ENCODE peak calls at places on chromosomes 3 and 15, in seven cellular contexts. One of them, this sample, is unnamed.

GRCh38 chr3:150407051-150407817 is 864 bp upstream of the TSC22D2 start:
- DNase-seq in astrocyte: peak; percentile 73
- DNase-seq in ovary: no peak
- DNase-seq in CD8-positive, alpha-beta T cell: no peak
- DNase-seq in progenitor cell of endocrine pancreas: no peak
- DNase-seq in fibroblast of pulmonary artery: peak; percentile 57
- DNase-seq in GM06990: no peak
- DNase-seq in this sample: no peak

GRCh38 chr3:142586803-142587406 is 8.4 kb upstream of the ATR start:
- DNase-seq in fibroblast of pulmonary artery: peak; percentile 88
- DNase-seq in progenitor cell of endocrine pancreas: peak; percentile 24
- DNase-seq in ovary: no peak
- DNase-seq in astrocyte: peak; percentile 64
- DNase-seq in CD8-positive, alpha-beta T cell: no peak
- DNase-seq in GM06990: no peak
- DNase-seq in this sample: peak; percentile 85

GRCh38 chr15:59420986-59421618 is 16.9 kb upstream of the FAM81A start:
- DNase-seq in progenitor cell of endocrine pancreas: no peak
- DNase-seq in ovary: no peak
- DNase-seq in astrocyte: peak; percentile 16
- DNase-seq in GM06990: no peak
- DNase-seq in CD8-positive, alpha-beta T cell: no peak
- DNase-seq in fibroblast of pulmonary artery: peak; percentile 75
- DNase-seq in this sample: no peak

GRCh38 chr3:50592568-50592967 is 19.0 kb downstream of the CISH start:
- DNase-seq in GM06990: no peak
- DNase-seq in astrocyte: no peak
- DNase-seq in fibroblast of pulmonary artery: no peak
- DNase-seq in CD8-positive, alpha-beta T cell: no peak
- DNase-seq in progenitor cell of endocrine pancreas: no peak
- DNase-seq in ovary: no peak
- DNase-seq in this sample: no peak

GRCh38 chr15:79967331-79968182 is 3.4 kb downstream of the BCL2A1 start:
- DNase-seq in ovary: no peak
- DNase-seq in GM06990: no peak
- DNase-seq in CD8-positive, alpha-beta T cell: peak; percentile 31
- DNase-seq in astrocyte: peak; percentile 16
- DNase-seq in progenitor cell of endocrine pancreas: no peak
- DNase-seq in fibroblast of pulmonary artery: no peak
- DNase-seq in this sample: no peak

GRCh38 chr3:15331606-15332404 is 581 bp downstream of the SH3BP5 start:
- DNase-seq in GM06990: peak; percentile 54
- DNase-seq in fibroblast of pulmonary artery: no peak
- DNase-seq in progenitor cell of endocrine pancreas: no peak
- DNase-seq in astrocyte: peak; percentile 27
- DNase-seq in ovary: peak; percentile 68
- DNase-seq in CD8-positive, alpha-beta T cell: peak; percentile 59
- DNase-seq in this sample: peak; percentile 8

GRCh38 chr3:188889070-188889491 is 282.7 kb upstream of the TPRG1 start:
- DNase-seq in CD8-positive, alpha-beta T cell: no peak
- DNase-seq in fibroblast of pulmonary artery: no peak
- DNase-seq in astrocyte: no peak
- DNase-seq in progenitor cell of endocrine pancreas: no peak
- DNase-seq in GM06990: no peak
- DNase-seq in ovary: no peak
- DNase-seq in this sample: no peak

GRCh38 chr15:84887928-84888327 is 3.5 kb downstream of the SLC28A1 start:
- DNase-seq in ovary: no peak
- DNase-seq in progenitor cell of endocrine pancreas: no peak
- DNase-seq in fibroblast of pulmonary artery: no peak
- DNase-seq in CD8-positive, alpha-beta T cell: no peak
- DNase-seq in GM06990: no peak
- DNase-seq in astrocyte: no peak
- DNase-seq in this sample: no peak

GRCh38 chr15:98034731-98035130 is 74.2 kb downstream of the ARRDC4 start:
- DNase-seq in CD8-positive, alpha-beta T cell: no peak
- DNase-seq in astrocyte: no peak
- DNase-seq in ovary: no peak
- DNase-seq in progenitor cell of endocrine pancreas: no peak
- DNase-seq in fibroblast of pulmonary artery: no peak
- DNase-seq in GM06990: no peak
- DNase-seq in this sample: no peak

GRCh38 chr3:150146891-150147761 is 176.4 kb upstream of the PFN2 start:
- DNase-seq in CD8-positive, alpha-beta T cell: no peak
- DNase-seq in astrocyte: peak; percentile 97
- DNase-seq in progenitor cell of endocrine pancreas: no peak
- DNase-seq in ovary: peak; percentile 40
- DNase-seq in fibroblast of pulmonary artery: peak; percentile 91
- DNase-seq in GM06990: peak; percentile 11
- DNase-seq in this sample: no peak

GRCh38 chr3:197810901-197811300 is 19.8 kb downstream of the LRCH3 start:
- DNase-seq in ovary: no peak
- DNase-seq in fibroblast of pulmonary artery: peak; percentile 31
- DNase-seq in GM06990: no peak
- DNase-seq in CD8-positive, alpha-beta T cell: no peak
- DNase-seq in progenitor cell of endocrine pancreas: no peak
- DNase-seq in astrocyte: peak; percentile 46
- DNase-seq in this sample: no peak

GRCh38 chr15:70486451-70487379 is 276.6 kb downstream of the UACA start:
- DNase-seq in GM06990: peak; percentile 86
- DNase-seq in progenitor cell of endocrine pancreas: no peak
- DNase-seq in fibroblast of pulmonary artery: peak; percentile 77
- DNase-seq in ovary: no peak
- DNase-seq in CD8-positive, alpha-beta T cell: peak; percentile 66
- DNase-seq in astrocyte: peak; percentile 96
- DNase-seq in this sample: no peak

GRCh38 chr15:90583471-90584252 is 53.9 kb downstream of the CRTC3 start:
- DNase-seq in ovary: no peak
- DNase-seq in CD8-positive, alpha-beta T cell: no peak
- DNase-seq in fibroblast of pulmonary artery: no peak
- DNase-seq in progenitor cell of endocrine pancreas: no peak
- DNase-seq in GM06990: no peak
- DNase-seq in astrocyte: no peak
- DNase-seq in this sample: no peak

GRCh38 chr3:134535186-134535974 is 49.5 kb downstream of the CEP63 start:
- DNase-seq in fibroblast of pulmonary artery: no peak
- DNase-seq in GM06990: no peak
- DNase-seq in astrocyte: peak; percentile 46
- DNase-seq in progenitor cell of endocrine pancreas: no peak
- DNase-seq in CD8-positive, alpha-beta T cell: no peak
- DNase-seq in ovary: no peak
- DNase-seq in this sample: no peak

GRCh38 chr3:122677261-122677660 is 3.4 kb upstream of the PARP14 start:
- DNase-seq in progenitor cell of endocrine pancreas: no peak
- DNase-seq in GM06990: no peak
- DNase-seq in ovary: no peak
- DNase-seq in fibroblast of pulmonary artery: no peak
- DNase-seq in astrocyte: no peak
- DNase-seq in CD8-positive, alpha-beta T cell: no peak
- DNase-seq in this sample: no peak

GRCh38 chr15:52695146-52695545 is 16.0 kb upstream of the ATOSA start:
- DNase-seq in CD8-positive, alpha-beta T cell: no peak
- DNase-seq in progenitor cell of endocrine pancreas: no peak
- DNase-seq in ovary: no peak
- DNase-seq in astrocyte: no peak
- DNase-seq in GM06990: no peak
- DNase-seq in fibroblast of pulmonary artery: no peak
- DNase-seq in this sample: no peak

GRCh38 chr15:63463030-63463429 is 41.4 kb upstream of the USP3 start:
- DNase-seq in astrocyte: no peak
- DNase-seq in GM06990: no peak
- DNase-seq in progenitor cell of endocrine pancreas: no peak
- DNase-seq in ovary: no peak
- DNase-seq in CD8-positive, alpha-beta T cell: no peak
- DNase-seq in fibroblast of pulmonary artery: no peak
- DNase-seq in this sample: no peak

GRCh38 chr3:127747751-127748521 is 74.4 kb downstream of the MGLL start:
- DNase-seq in astrocyte: peak; percentile 87
- DNase-seq in fibroblast of pulmonary artery: peak; percentile 68
- DNase-seq in ovary: peak; percentile 38
- DNase-seq in CD8-positive, alpha-beta T cell: no peak
- DNase-seq in GM06990: no peak
- DNase-seq in progenitor cell of endocrine pancreas: no peak
- DNase-seq in this sample: peak; percentile 80

GRCh38 chr3:170760174-170760526 is 109.8 kb downstream of the RPL22L1 start:
- DNase-seq in GM06990: no peak
- DNase-seq in ovary: no peak
- DNase-seq in CD8-positive, alpha-beta T cell: no peak
- DNase-seq in astrocyte: peak; percentile 72
- DNase-seq in fibroblast of pulmonary artery: peak; percentile 45
- DNase-seq in progenitor cell of endocrine pancreas: no peak
- DNase-seq in this sample: no peak

GRCh38 chr3:195270350-195271115 is 426 bp downstream of the XXYLT1 start:
- DNase-seq in GM06990: peak; percentile 89
- DNase-seq in ovary: peak; percentile 61
- DNase-seq in fibroblast of pulmonary artery: peak; percentile 71
- DNase-seq in CD8-positive, alpha-beta T cell: no peak
- DNase-seq in astrocyte: peak; percentile 64
- DNase-seq in progenitor cell of endocrine pancreas: peak; percentile 70
- DNase-seq in this sample: peak; percentile 89

GRCh38 chr3:42589382-42590109 is 1.1 kb upstream of the SS18L2 start:
- DNase-seq in fibroblast of pulmonary artery: no peak
- DNase-seq in astrocyte: no peak
- DNase-seq in ovary: no peak
- DNase-seq in CD8-positive, alpha-beta T cell: no peak
- DNase-seq in GM06990: no peak
- DNase-seq in progenitor cell of endocrine pancreas: no peak
- DNase-seq in this sample: no peak

GRCh38 chr15:29143909-29144308 is 125.7 kb downstream of the NSMCE3 start:
- DNase-seq in ovary: no peak
- DNase-seq in CD8-positive, alpha-beta T cell: no peak
- DNase-seq in GM06990: no peak
- DNase-seq in progenitor cell of endocrine pancreas: no peak
- DNase-seq in astrocyte: peak; percentile 91
- DNase-seq in fibroblast of pulmonary artery: peak; percentile 79
- DNase-seq in this sample: no peak

GRCh38 chr3:168506589-168506988 is 410.9 kb upstream of the GOLIM4 start:
- DNase-seq in progenitor cell of endocrine pancreas: no peak
- DNase-seq in astrocyte: no peak
- DNase-seq in fibroblast of pulmonary artery: no peak
- DNase-seq in ovary: no peak
- DNase-seq in GM06990: no peak
- DNase-seq in CD8-positive, alpha-beta T cell: no peak
- DNase-seq in this sample: no peak

GRCh38 chr15:65394936-65395335 is 17.1 kb upstream of the IGDCC3 start:
- DNase-seq in astrocyte: no peak
- DNase-seq in progenitor cell of endocrine pancreas: no peak
- DNase-seq in ovary: no peak
- DNase-seq in CD8-positive, alpha-beta T cell: no peak
- DNase-seq in GM06990: no peak
- DNase-seq in fibroblast of pulmonary artery: no peak
- DNase-seq in this sample: no peak

GRCh38 chr15:65396283-65396964 is 18.6 kb upstream of the IGDCC3 start:
- DNase-seq in astrocyte: no peak
- DNase-seq in CD8-positive, alpha-beta T cell: no peak
- DNase-seq in fibroblast of pulmonary artery: no peak
- DNase-seq in progenitor cell of endocrine pancreas: no peak
- DNase-seq in ovary: no peak
- DNase-seq in GM06990: no peak
- DNase-seq in this sample: no peak

GRCh38 chr15:65396965-65397317 is 19.1 kb upstream of the IGDCC3 start:
- DNase-seq in GM06990: no peak
- DNase-seq in ovary: no peak
- DNase-seq in fibroblast of pulmonary artery: no peak
- DNase-seq in astrocyte: no peak
- DNase-seq in progenitor cell of endocrine pancreas: no peak
- DNase-seq in CD8-positive, alpha-beta T cell: no peak
- DNase-seq in this sample: no peak

GRCh38 chr15:65394280-65394789 is 16.5 kb upstream of the IGDCC3 start:
- DNase-seq in GM06990: no peak
- DNase-seq in progenitor cell of endocrine pancreas: no peak
- DNase-seq in CD8-positive, alpha-beta T cell: no peak
- DNase-seq in fibroblast of pulmonary artery: no peak
- DNase-seq in astrocyte: no peak
- DNase-seq in ovary: no peak
- DNase-seq in this sample: no peak

GRCh38 chr15:65395567-65396185 is 17.9 kb upstream of the IGDCC3 start:
- DNase-seq in astrocyte: no peak
- DNase-seq in GM06990: no peak
- DNase-seq in fibroblast of pulmonary artery: no peak
- DNase-seq in ovary: no peak
- DNase-seq in CD8-positive, alpha-beta T cell: no peak
- DNase-seq in progenitor cell of endocrine pancreas: no peak
- DNase-seq in this sample: no peak
- TF ChIP-seq CTCF in astrocyte: no peak
- TF ChIP-seq CTCF in GM06990: no peak
- TF ChIP-seq CTCF in fibroblast of pulmonary artery: no peak
- TF ChIP-seq CTCF in ovary: no peak
- TF ChIP-seq CTCF in CD8-positive, alpha-beta T cell: no peak
- TF ChIP-seq CTCF in progenitor cell of endocrine pancreas: no peak
- TF ChIP-seq CTCF in this sample: no peak

DNA sequence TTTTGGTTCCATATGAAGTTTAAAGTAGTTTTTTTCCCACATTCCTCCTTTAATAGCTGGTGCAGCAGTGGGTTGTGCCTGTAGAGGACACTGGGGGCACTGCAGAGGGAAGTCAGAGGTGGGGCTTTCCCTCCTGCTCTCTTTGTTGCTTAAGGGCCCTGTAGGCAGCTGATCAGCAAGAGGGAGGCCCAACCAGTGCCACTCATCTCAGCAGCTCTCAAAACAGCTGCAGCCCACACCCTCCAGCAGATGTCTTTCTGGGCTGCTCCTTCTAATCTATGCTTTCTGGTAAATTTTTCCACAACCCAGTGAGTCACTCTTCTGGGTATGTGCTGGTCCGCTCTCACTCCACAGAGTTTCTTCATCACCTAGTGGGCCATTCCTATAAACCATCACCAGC is 263.8 kb downstream of the FEZF2 start:
- DNase-seq in fibroblast of pulmonary artery: peak; percentile 97
- DNase-seq in astrocyte: peak; percentile 95
- DNase-seq in GM06990: no peak
- DNase-seq in CD8-positive, alpha-beta T cell: no peak
- DNase-seq in progenitor cell of endocrine pancreas: no peak
- DNase-seq in ovary: no peak
- DNase-seq in this sample: no peak
- TF ChIP-seq CTCF in fibroblast of pulmonary artery: peak; percentile 40
- TF ChIP-seq CTCF in astrocyte: peak; percentile 17
- TF ChIP-seq CTCF in GM06990: no peak
- TF ChIP-seq CTCF in CD8-positive, alpha-beta T cell: no peak
- TF ChIP-seq CTCF in progenitor cell of endocrine pancreas: no peak
- TF ChIP-seq CTCF in ovary: no peak
- TF ChIP-seq CTCF in this sample: no peak

GRCh38 chr15:41115088-41115651 is 910 bp downstream of the INO80 start:
- DNase-seq in progenitor cell of endocrine pancreas: no peak
- DNase-seq in ovary: no peak
- DNase-seq in fibroblast of pulmonary artery: peak; percentile 34
- DNase-seq in astrocyte: peak; percentile 59
- DNase-seq in GM06990: peak; percentile 8
- DNase-seq in CD8-positive, alpha-beta T cell: no peak
- DNase-seq in this sample: no peak
- TF ChIP-seq CTCF in progenitor cell of endocrine pancreas: peak; percentile 39
- TF ChIP-seq CTCF in ovary: no peak
- TF ChIP-seq CTCF in fibroblast of pulmonary artery: peak; percentile 25
- TF ChIP-seq CTCF in astrocyte: peak; percentile 6
- TF ChIP-seq CTCF in GM06990: no peak
- TF ChIP-seq CTCF in CD8-positive, alpha-beta T cell: no peak
- TF ChIP-seq CTCF in this sample: no peak

DNA sequence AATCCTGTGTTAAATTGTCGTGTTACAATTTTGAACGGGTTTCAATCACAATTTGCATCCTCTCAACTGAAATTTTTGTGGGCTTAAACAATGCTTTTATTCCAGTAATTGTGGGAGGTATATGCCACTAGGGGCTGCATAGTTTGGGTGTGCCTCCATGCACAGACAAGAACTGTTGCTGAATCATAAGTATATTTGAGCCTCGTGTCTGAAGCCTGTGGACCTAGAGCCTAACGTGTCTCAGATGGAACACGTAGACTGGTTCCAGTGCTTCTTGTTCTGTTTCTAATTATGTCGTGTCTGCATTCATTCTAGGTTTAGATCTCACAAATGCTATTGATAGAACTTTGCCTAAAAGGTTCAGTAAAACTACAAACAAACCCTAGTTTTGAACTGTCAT is 363.4 kb downstream of the RBMS3 start:
- DNase-seq in fibroblast of pulmonary artery: no peak
- DNase-seq in GM06990: no peak
- DNase-seq in astrocyte: no peak
- DNase-seq in progenitor cell of endocrine pancreas: no peak
- DNase-seq in ovary: no peak
- DNase-seq in CD8-positive, alpha-beta T cell: no peak
- DNase-seq in this sample: no peak
- TF ChIP-seq CTCF in fibroblast of pulmonary artery: no peak
- TF ChIP-seq CTCF in GM06990: no peak
- TF ChIP-seq CTCF in astrocyte: no peak
- TF ChIP-seq CTCF in progenitor cell of endocrine pancreas: no peak
- TF ChIP-seq CTCF in ovary: no peak
- TF ChIP-seq CTCF in CD8-positive, alpha-beta T cell: no peak
- TF ChIP-seq CTCF in this sample: no peak